ENCODE peak calls at places on chromosome 11, in four cellular contexts. O is Calu3, S is dorsolateral prefrontal cortex, Z is AG09319. G is an unnamed sample.

GRCh38 chr11:111542606-111543275 is 2.2 kb downstream of the LAYN start:
- DNase-seq in Z (no peak), S (no peak), O (no peak), G (no peak)

GRCh38 chr11:48013269-48013901 is 33.0 kb downstream of the PTPRJ start:
- DNase-seq in Z (no peak), O (peak), S (no peak), G (no peak)

GRCh38 chr11:123137496-123138270 is 57.4 kb downstream of the CLMP start:
- DNase-seq in Z (peak), S (peak), O (no peak), G (no peak)

GRCh38 chr11:131668867-131669780 is 298.7 kb downstream of the NTM start:
- DNase-seq in Z (no peak), O (peak), S (peak), G (peak)

GRCh38 chr11:5234390-5234834 is at the start of gene HBD:
- DNase-seq in Z (no peak), O (no peak), S (no peak), G (no peak)

GRCh38 chr11:69044111-69045013 is 4.4 kb upstream of the TPCN2 start:
- DNase-seq in Z (peak), S (peak), O (peak), G (peak)

GRCh38 chr11:11584446-11584810 is 37.4 kb downstream of the GALNT18 start:
- DNase-seq in Z (no peak), S (no peak), O (peak), G (peak)

GRCh38 chr11:71548716-71549151 is 514 bp downstream of the KRTAP5-9 start:
- DNase-seq in S (no peak), O (no peak), Z (no peak), G (no peak)

GRCh38 chr11:125165664-125166346 is 1.3 kb downstream of the PKNOX2 start:
- DNase-seq in S (no peak), O (no peak), Z (no peak), G (no peak)

GRCh38 chr11:128420277-128420676 is 167.1 kb downstream of the ETS1 start:
- DNase-seq in O (no peak), S (no peak), Z (no peak), G (no peak)

GRCh38 chr11:78127408-78127807 is 12.0 kb downstream of the ALG8 start:
- DNase-seq in S (no peak), O (no peak), Z (no peak), G (no peak)

GRCh38 chr11:122261546-122261945 is 145.5 kb upstream of the BLID start:
- DNase-seq in O (no peak), Z (no peak), S (no peak), G (no peak)

GRCh38 chr11:4038973-4039372 is 55.6 kb upstream of the RRM1 start:
- DNase-seq in O (no peak), S (no peak), Z (no peak), G (no peak)

GRCh38 chr11:123219066-123219697 is 24.1 kb upstream of the CLMP start:
- DNase-seq in Z (no peak), O (no peak), S (no peak), G (no peak)

GRCh38 chr11:106063009-106063408 is 14.1 kb downstream of the KBTBD3 start:
- DNase-seq in S (no peak), Z (no peak), O (no peak), G (no peak)

GRCh38 chr11:69640995-69641581 is at the start of gene CCND1:
- DNase-seq in O (peak), Z (peak), S (peak), G (peak)

GRCh38 chr11:133747409-133747808 is 97.9 kb downstream of the SPATA19 start:
- DNase-seq in Z (no peak), S (no peak), O (no peak), G (no peak)

GRCh38 chr11:35418282-35418846 is 994 bp downstream of the SLC1A2 start:
- DNase-seq in O (peak), Z (no peak), S (peak), G (no peak)

GRCh38 chr11:17313349-17314231 is 37.1 kb downstream of the NUCB2 start:
- DNase-seq in S (no peak), O (no peak), Z (no peak), G (no peak)

GRCh38 chr11:62909107-62909894 is 11.9 kb downstream of the CHRM1 start:
- DNase-seq in S (peak), Z (no peak), O (peak), G (peak)

GRCh38 chr11:87097582-87097981 is 59.8 kb downstream of the TMEM135 start:
- DNase-seq in S (no peak), O (peak), Z (no peak), G (peak)

GRCh38 chr11:34263462-34264186 is 94.2 kb downstream of the ABTB2 start:
- DNase-seq in O (peak), S (no peak), Z (peak), G (peak)

GRCh38 chr11:93958991-93959390 is 62.2 kb upstream of the HEPHL1 start:
- DNase-seq in Z (no peak), S (no peak), O (no peak), G (no peak)

GRCh38 chr11:44775366-44776356 is 48.9 kb downstream of the TSPAN18 start:
- DNase-seq in S (no peak), Z (no peak), O (peak), G (peak)

GRCh38 chr11:708511-708910 is 2.5 kb downstream of the EPS8L2 start:
- DNase-seq in Z (no peak), O (no peak), S (no peak), G (no peak)

GRCh38 chr11:105553015-105553414 is 56.9 kb upstream of the GRIA4 start:
- DNase-seq in S (no peak), Z (no peak), O (no peak), G (peak)

GRCh38 chr11:117473692-117474091 is 146.0 kb downstream of the CEP164 start:
- DNase-seq in Z (no peak), S (no peak), O (no peak), G (no peak)

GRCh38 chr11:1052133-1053011 is 15.9 kb upstream of the MUC6 start:
- DNase-seq in O (no peak), S (no peak), Z (no peak), G (no peak)

GRCh38 chr11:45392154-45392553 is 106.0 kb upstream of the SYT13 start:
- DNase-seq in S (no peak), Z (no peak), O (no peak), G (no peak)

GRCh38 chr11:17967661-17968060 is 45.2 kb downstream of the SERGEF start:
- DNase-seq in S (no peak), O (no peak), Z (no peak), G (no peak)

GRCh38 chr11:112610494-112610893 is 349.8 kb upstream of the PLET1 start:
- DNase-seq in Z (no peak), S (no peak), O (no peak), G (peak)

GRCh38 chr11:19829109-19829790 is 116.6 kb downstream of the NAV2 start:
- DNase-seq in O (peak), Z (no peak), S (no peak), G (peak)
- TF ChIP-seq CTCF in O (no peak), Z (no peak), S (no peak), G (no peak)

GRCh38 chr11:2143652-2144548 is 4.7 kb upstream of the IGF2 start:
- DNase-seq in O (no peak), S (no peak), Z (no peak), G (no peak)
- TF ChIP-seq CTCF in O (no peak), S (no peak), Z (no peak), G (no peak)

DNA sequence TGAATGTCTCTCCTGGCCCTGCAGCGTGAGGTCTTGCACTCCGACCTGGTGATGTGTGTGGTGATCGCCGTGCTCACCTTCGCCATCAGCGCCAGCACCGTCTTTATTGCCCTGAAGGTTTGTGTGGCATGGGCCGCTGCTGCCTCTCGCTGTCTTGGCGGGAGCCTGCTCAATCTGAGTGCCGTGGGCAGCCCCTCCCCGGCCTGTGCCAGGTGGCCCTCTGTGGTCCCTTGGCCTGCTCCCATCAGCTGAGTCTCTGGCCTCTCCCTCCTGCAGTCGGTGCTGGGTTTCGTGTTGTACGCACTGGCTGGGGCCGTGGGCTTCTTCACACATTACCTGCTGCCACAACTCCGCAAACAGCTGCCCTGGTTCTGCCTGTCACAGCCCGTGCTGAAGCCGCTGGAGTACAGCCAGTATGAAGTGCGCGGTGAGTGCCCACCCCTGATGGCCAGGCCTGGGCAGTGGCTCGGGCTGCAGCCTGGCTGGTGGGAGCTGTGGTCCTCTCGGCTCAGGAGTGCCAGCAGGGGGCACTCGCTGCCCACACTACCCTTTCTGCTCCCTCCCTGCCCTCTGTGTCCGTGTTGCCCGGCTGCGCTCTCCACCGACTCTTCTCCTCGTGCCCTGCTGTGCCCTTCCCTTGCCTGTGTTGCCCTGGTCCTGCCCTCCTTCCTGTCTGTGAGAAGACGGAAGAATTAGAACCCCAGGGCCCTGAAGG is 10.2 kb downstream of the PCNX3 start:
- DNase-seq in O (peak), S (peak), Z (no peak), G (no peak)
- TF ChIP-seq CTCF in O (peak), S (peak), Z (peak), G (no peak)

GRCh38 chr11:64650923-64651523 is 60.0 kb downstream of the SLC22A12 start:
- DNase-seq in O (peak), S (no peak), Z (no peak), G (peak)
- TF ChIP-seq CTCF in O (peak), S (peak), Z (peak), G (peak)

DNA sequence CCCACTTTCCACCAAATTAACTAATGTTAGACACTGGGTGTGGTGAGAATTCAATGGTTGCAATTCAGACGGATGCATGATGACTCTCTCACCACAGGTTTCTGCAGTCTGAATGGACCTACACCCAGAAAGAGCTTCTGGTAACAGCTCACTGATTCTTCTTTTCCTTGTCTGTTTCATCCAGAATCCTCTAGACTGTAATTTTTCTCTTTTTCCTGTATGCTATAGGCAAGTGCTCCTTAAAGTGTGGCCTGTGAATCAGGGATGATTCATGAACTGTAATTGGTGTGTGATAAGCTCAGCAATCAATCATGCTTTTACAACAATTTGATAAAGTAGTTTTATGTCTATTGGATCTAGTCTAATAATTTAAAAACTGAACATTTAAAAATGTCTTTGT is 18.0 kb downstream of the MMP10 start:
- DNase-seq in O (no peak), S (no peak), Z (no peak), G (no peak)
- TF ChIP-seq CTCF in O (no peak), S (no peak), Z (no peak), G (no peak)

DNA sequence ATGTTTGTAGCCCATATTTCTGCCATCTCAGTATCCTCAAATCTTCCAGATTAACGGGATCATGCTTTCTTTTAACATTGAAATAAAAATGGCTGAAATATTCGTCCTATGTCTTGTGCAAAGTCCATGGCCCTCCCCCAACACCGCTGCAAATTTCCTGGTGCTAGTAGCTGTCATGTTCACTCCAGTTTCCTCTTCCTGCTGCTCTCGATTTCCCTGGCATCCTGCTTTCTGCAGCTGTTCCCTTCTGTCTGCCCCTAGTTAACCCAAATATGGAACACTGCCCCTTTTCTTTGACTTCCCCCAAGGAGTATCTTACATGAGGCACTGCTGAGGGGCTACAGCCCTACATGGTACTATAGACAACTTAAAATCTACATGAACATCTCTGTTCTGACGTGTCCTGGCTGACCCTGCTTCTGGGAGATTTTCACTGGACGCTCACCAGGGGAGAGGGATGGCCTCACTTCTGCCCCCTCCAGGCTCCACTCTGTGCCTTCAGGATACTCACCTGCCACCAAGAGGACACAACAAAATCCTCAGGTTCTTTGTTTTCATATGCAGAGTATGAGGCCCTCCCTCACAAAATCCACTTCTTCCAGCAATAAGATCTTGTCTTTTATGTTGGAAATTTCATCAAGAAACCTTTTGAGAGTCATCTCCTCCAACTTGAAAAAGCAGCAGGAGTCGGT is 29.4 kb upstream of the SCUBE2 start:
- DNase-seq in Z (no peak), S (no peak), O (no peak), G (no peak)
- TF ChIP-seq CTCF in Z (no peak), S (no peak), O (peak), G (no peak)

GRCh38 chr11:104531075-104531474 is 367.1 kb upstream of the PDGFD start:
- DNase-seq in O (peak), Z (no peak), S (no peak), G (peak)
- TF ChIP-seq CTCF in O (no peak), Z (peak), S (no peak), G (no peak)

G was measured in MCF 10A.